ENCODE peak calls at places on chromosomes 1 and 21, in nine cellular contexts. F is WTC11; R is progenitor cell of endocrine pancreas; I is CD4-positive, alpha-beta memory T cell; S is ACHN; V is stimulated activated CD4-positive, alpha-beta T cell treated with anti-CD3 and anti-CD28 coated beads, Interleukin-4, amount 100 ng/mL, for 24 hours; N is HT-29; U is K562; G is AG10803. Y is an unnamed sample.

GRCh38 chr1:182723195-182723594 is 38.8 kb upstream of the RGS8 start:
- DNase-seq in F (no peak), R (no peak), I (no peak), S (no peak), V (no peak), N (no peak), U (no peak), G (no peak), Y (no peak)

GRCh38 chr1:201740609-201741231 is 88.2 kb upstream of the IPO9 start:
- DNase-seq in F (no peak), R (no peak), I (no peak), S (no peak), V (no peak), N (no peak), U (no peak), G (no peak), Y (no peak)

GRCh38 chr1:219771039-219771438 is 157.3 kb downstream of the SLC30A10 start:
- DNase-seq in F (no peak), R (no peak), I (no peak), S (peak), V (no peak), N (peak), U (no peak), G (peak), Y (peak)

GRCh38 chr1:61680500-61680899 is 44.4 kb downstream of the TM2D1 start:
- DNase-seq in F (no peak), R (no peak), I (no peak), S (no peak), V (no peak), N (no peak), U (no peak), G (no peak), Y (no peak)

GRCh38 chr1:3691421-3692204 is 39.3 kb downstream of the TP73 start:
- DNase-seq in F (no peak), R (no peak), I (no peak), S (no peak), V (no peak), N (no peak), U (no peak), G (no peak), Y (no peak)

GRCh38 chr1:30657131-30658013 is 66.0 kb downstream of the MATN1 start:
- DNase-seq in F (no peak), R (no peak), I (no peak), S (no peak), V (no peak), N (peak), U (no peak), G (no peak), Y (no peak)

GRCh38 chr1:39238476-39238875 is 34.0 kb downstream of the MACF1 start:
- DNase-seq in F (no peak), R (no peak), I (no peak), S (no peak), V (no peak), N (no peak), U (no peak), G (peak), Y (no peak)

GRCh38 chr1:27575861-27576331 is 28.0 kb downstream of the AHDC1 start:
- DNase-seq in F (peak), R (peak), I (no peak), S (peak), V (no peak), N (peak), U (no peak), G (no peak), Y (no peak)

GRCh38 chr1:31639543-31639942 is 5.1 kb downstream of the PEF1 start:
- DNase-seq in F (no peak), R (no peak), I (no peak), S (no peak), V (no peak), N (no peak), U (no peak), G (peak), Y (no peak)

GRCh38 chr1:93937997-93938396 is 28.8 kb upstream of the GCLM start:
- DNase-seq in F (no peak), R (no peak), I (no peak), S (no peak), V (no peak), N (no peak), U (no peak), G (no peak), Y (no peak)

GRCh38 chr1:44950434-44950833 is 36.0 kb downstream of the EIF2B3 start:
- DNase-seq in F (no peak), R (no peak), I (no peak), S (no peak), V (no peak), N (no peak), U (no peak), G (no peak), Y (no peak)

GRCh38 chr1:48054246-48054645 is 57.1 kb upstream of the TRABD2B start:
- DNase-seq in F (no peak), R (no peak), I (no peak), S (no peak), V (no peak), N (no peak), U (no peak), G (no peak), Y (no peak)

GRCh38 chr1:176466514-176466913 is 3.5 kb downstream of the PAPPA2 start:
- DNase-seq in F (peak), R (no peak), I (no peak), S (peak), V (no peak), N (peak), U (peak), G (no peak), Y (peak)

GRCh38 chr21:36509966-36510742 is 30.2 kb upstream of the CLDN14 start:
- DNase-seq in F (no peak), R (no peak), I (no peak), S (no peak), V (no peak), N (peak), U (no peak), G (no peak), Y (no peak)

GRCh38 chr1:17653728-17654351 is 101.3 kb upstream of the ACTL8 start:
- DNase-seq in F (peak), R (peak), I (no peak), S (peak), V (peak), N (peak), U (peak), G (peak), Y (peak)

GRCh38 chr1:8660455-8660854 is 157.0 kb downstream of the RERE start:
- DNase-seq in F (no peak), R (no peak), I (no peak), S (peak), V (no peak), N (no peak), U (peak), G (peak), Y (no peak)

GRCh38 chr1:66927528-66927927 is 2.7 kb downstream of the MIER1 start:
- DNase-seq in F (no peak), R (no peak), I (no peak), S (no peak), V (no peak), N (no peak), U (no peak), G (no peak), Y (no peak)

GRCh38 chr1:78275456-78275855 is 215.3 kb upstream of the PTGFR start:
- DNase-seq in F (no peak), R (no peak), I (no peak), S (no peak), V (no peak), N (no peak), U (no peak), G (peak), Y (no peak)

GRCh38 chr1:236128646-236129178 is 13.6 kb upstream of the GPR137B start:
- DNase-seq in F (no peak), R (no peak), I (no peak), S (no peak), V (no peak), N (no peak), U (no peak), G (no peak), Y (no peak)

GRCh38 chr1:79006564-79006963 is at the start of gene ADGRL4:
- DNase-seq in F (peak), R (peak), I (no peak), S (no peak), V (no peak), N (no peak), U (no peak), G (peak), Y (no peak)

GRCh38 chr1:3391711-3392110 is 62.8 kb upstream of the ARHGEF16 start:
- DNase-seq in F (peak), R (no peak), I (no peak), S (no peak), V (no peak), N (no peak), U (no peak), G (no peak), Y (no peak)

GRCh38 chr1:10608690-10609089 is 133.9 kb downstream of the PEX14 start:
- DNase-seq in F (no peak), R (no peak), I (no peak), S (no peak), V (no peak), N (no peak), U (no peak), G (no peak), Y (no peak)

GRCh38 chr1:227321035-227321434 is 2.7 kb upstream of the CDC42BPA start:
- DNase-seq in F (no peak), R (no peak), I (no peak), S (no peak), V (no peak), N (no peak), U (no peak), G (no peak), Y (no peak)

GRCh38 chr1:44820328-44820944 is 12.1 kb downstream of the BTBD19 start:
- DNase-seq in F (no peak), R (no peak), I (no peak), S (no peak), V (no peak), N (no peak), U (no peak), G (no peak), Y (no peak)

GRCh38 chr1:2318294-2319278 is 72.8 kb downstream of the MORN1 start:
- DNase-seq in F (no peak), R (no peak), I (no peak), S (no peak), V (no peak), N (no peak), U (no peak), G (no peak), Y (no peak)

GRCh38 chr1:202788800-202789199 is 19.4 kb downstream of the KDM5B start:
- DNase-seq in F (no peak), R (no peak), I (no peak), S (no peak), V (no peak), N (no peak), U (no peak), G (no peak), Y (no peak)

GRCh38 chr1:224623743-224624333 is 7.7 kb downstream of the CNIH3 start:
- DNase-seq in F (no peak), R (no peak), I (peak), S (peak), V (peak), N (no peak), U (no peak), G (peak), Y (no peak)

GRCh38 chr1:20964540-20965484 is 177.7 kb upstream of the HP1BP3 start:
- DNase-seq in F (no peak), R (no peak), I (no peak), S (no peak), V (no peak), N (peak), U (peak), G (no peak), Y (no peak)

GRCh38 chr1:156006666-156007376 is 13.9 kb downstream of the SSR2 start:
- DNase-seq in F (no peak), R (no peak), I (no peak), S (no peak), V (no peak), N (peak), U (no peak), G (no peak), Y (no peak)

GRCh38 chr1:2785631-2786328 is 15.7 kb downstream of the TTC34 start:
- DNase-seq in F (no peak), R (no peak), I (no peak), S (no peak), V (no peak), N (no peak), U (no peak), G (no peak), Y (no peak)

GRCh38 chr1:96234299-96234698 is 487.3 kb upstream of the PTBP2 start:
- DNase-seq in F (no peak), R (no peak), I (no peak), S (no peak), V (no peak), N (peak), U (no peak), G (peak), Y (peak)

GRCh38 chr1:170285027-170285426 is 139.3 kb downstream of the NTMT2 start:
- DNase-seq in F (no peak), R (no peak), I (no peak), S (no peak), V (no peak), N (no peak), U (no peak), G (no peak), Y (no peak)

GRCh38 chr1:37509181-37509580 is 5.4 kb downstream of the MEAF6 start:
- DNase-seq in F (no peak), R (no peak), I (no peak), S (peak), V (no peak), N (peak), U (peak), G (peak), Y (no peak)

GRCh38 chr1:24897263-24898151 is 32.6 kb downstream of the RUNX3 start:
- DNase-seq in F (no peak), R (no peak), I (no peak), S (no peak), V (peak), N (no peak), U (no peak), G (no peak), Y (no peak)

GRCh38 chr1:159929155-159930051 is 4.1 kb upstream of the TAGLN2 start:
- DNase-seq in F (peak), R (no peak), I (no peak), S (no peak), V (no peak), N (no peak), U (peak), G (no peak), Y (no peak)

GRCh38 chr1:109873278-109874175 is 37.1 kb upstream of the CSF1 start:
- DNase-seq in F (no peak), R (no peak), I (no peak), S (no peak), V (no peak), N (no peak), U (no peak), G (peak), Y (no peak)

GRCh38 chr1:115604508-115604907 is 37.3 kb upstream of the VANGL1 start:
- DNase-seq in F (no peak), R (no peak), I (no peak), S (no peak), V (no peak), N (no peak), U (no peak), G (no peak), Y (no peak)

GRCh38 chr1:223210786-223211115 is 67.7 kb upstream of the TLR5 start:
- DNase-seq in F (no peak), R (no peak), I (no peak), S (no peak), V (no peak), N (no peak), U (peak), G (no peak), Y (no peak)

GRCh38 chr1:245180496-245180895 is 25.7 kb downstream of the KIF26B start:
- DNase-seq in F (no peak), R (no peak), I (no peak), S (no peak), V (no peak), N (no peak), U (no peak), G (no peak), Y (no peak)

GRCh38 chr1:1873186-1873585 is 17.7 kb downstream of the GNB1 start:
- DNase-seq in F (no peak), R (no peak), I (no peak), S (no peak), V (no peak), N (no peak), U (peak), G (no peak), Y (no peak)

Y was measured in NT2/D1.